ENCODE peak calls at places on chromosomes 7 and 10, in five cellular contexts. One of them, this sample, is unnamed.

GRCh38 chr7:84738583-84739150 is 448.2 kb downstream of the SEMA3D start:
- DNase-seq in IMR-90: no peak
- DNase-seq in neuronal stem cell: no peak
- DNase-seq in H1: no peak
- DNase-seq in mesenchymal stem cell: no peak
- DNase-seq in this sample: no peak

GRCh38 chr10:107809889-107810288 is 645.4 kb upstream of the SORCS1 start:
- DNase-seq in IMR-90: no peak
- DNase-seq in neuronal stem cell: no peak
- DNase-seq in H1: no peak
- DNase-seq in mesenchymal stem cell: no peak
- DNase-seq in this sample: no peak

GRCh38 chr7:43112088-43112940 is at the start of gene HECW1:
- DNase-seq in IMR-90: no peak
- DNase-seq in neuronal stem cell: no peak
- DNase-seq in H1: peak
- DNase-seq in mesenchymal stem cell: no peak
- DNase-seq in this sample: peak

GRCh38 chr10:30002438-30003266 is 56.7 kb downstream of the JCAD start:
- DNase-seq in IMR-90: peak
- DNase-seq in neuronal stem cell: peak
- DNase-seq in H1: peak
- DNase-seq in mesenchymal stem cell: peak
- DNase-seq in this sample: peak

GRCh38 chr10:60006046-60006445 is 99.7 kb upstream of the CCDC6 start:
- DNase-seq in IMR-90: no peak
- DNase-seq in neuronal stem cell: no peak
- DNase-seq in H1: no peak
- DNase-seq in mesenchymal stem cell: no peak
- DNase-seq in this sample: no peak

GRCh38 chr7:82559203-82559805 is 115.7 kb upstream of the CACNA2D1 start:
- DNase-seq in IMR-90: no peak
- DNase-seq in neuronal stem cell: peak
- DNase-seq in H1: no peak
- DNase-seq in mesenchymal stem cell: no peak
- DNase-seq in this sample: peak

GRCh38 chr7:36796850-36797618 is 72.7 kb upstream of the AOAH start:
- DNase-seq in IMR-90: no peak
- DNase-seq in neuronal stem cell: no peak
- DNase-seq in H1: no peak
- DNase-seq in mesenchymal stem cell: no peak
- DNase-seq in this sample: no peak

GRCh38 chr10:102815790-102816549 is 21.2 kb downstream of the CYP17A1 start:
- DNase-seq in IMR-90: peak
- DNase-seq in neuronal stem cell: no peak
- DNase-seq in H1: no peak
- DNase-seq in mesenchymal stem cell: peak
- DNase-seq in this sample: no peak

GRCh38 chr10:2244476-2244875 is 507.2 kb upstream of the ADARB2 start:
- DNase-seq in IMR-90: no peak
- DNase-seq in neuronal stem cell: no peak
- DNase-seq in H1: no peak
- DNase-seq in mesenchymal stem cell: no peak
- DNase-seq in this sample: no peak

GRCh38 chr7:78473011-78473410 is 674.4 kb downstream of the PHTF2 start:
- DNase-seq in IMR-90: peak
- DNase-seq in neuronal stem cell: no peak
- DNase-seq in H1: no peak
- DNase-seq in mesenchymal stem cell: peak
- DNase-seq in this sample: no peak

GRCh38 chr10:77614778-77615625 is 22.6 kb downstream of the KCNMA1 start:
- DNase-seq in IMR-90: no peak
- DNase-seq in neuronal stem cell: no peak
- DNase-seq in H1: no peak
- DNase-seq in mesenchymal stem cell: no peak
- DNase-seq in this sample: no peak

GRCh38 chr7:109206196-109206595 is 636.5 kb downstream of the DNAJB9 start:
- DNase-seq in IMR-90: no peak
- DNase-seq in neuronal stem cell: no peak
- DNase-seq in H1: no peak
- DNase-seq in mesenchymal stem cell: no peak
- DNase-seq in this sample: no peak

GRCh38 chr7:28999839-29000238 is 41.7 kb upstream of the TRIL start:
- DNase-seq in IMR-90: no peak
- DNase-seq in neuronal stem cell: no peak
- DNase-seq in H1: no peak
- DNase-seq in mesenchymal stem cell: no peak
- DNase-seq in this sample: no peak

GRCh38 chr7:134101716-134102115 is 25.4 kb upstream of the LRGUK start:
- DNase-seq in IMR-90: no peak
- DNase-seq in neuronal stem cell: no peak
- DNase-seq in H1: no peak
- DNase-seq in mesenchymal stem cell: no peak
- DNase-seq in this sample: no peak

GRCh38 chr10:124737221-124737620 is 7.0 kb downstream of the FAM53B start:
- DNase-seq in IMR-90: no peak
- DNase-seq in neuronal stem cell: no peak
- DNase-seq in H1: peak
- DNase-seq in mesenchymal stem cell: no peak
- DNase-seq in this sample: peak

GRCh38 chr10:10930979-10931743 is 86.5 kb upstream of the CELF2 start:
- DNase-seq in IMR-90: no peak
- DNase-seq in neuronal stem cell: no peak
- DNase-seq in H1: no peak
- DNase-seq in mesenchymal stem cell: no peak
- DNase-seq in this sample: no peak

GRCh38 chr10:86967481-86967941 is 771 bp upstream of the ADIRF start:
- DNase-seq in IMR-90: no peak
- DNase-seq in neuronal stem cell: no peak
- DNase-seq in H1: no peak
- DNase-seq in mesenchymal stem cell: no peak
- DNase-seq in this sample: no peak

GRCh38 chr7:50304158-50304910 is at the start of gene IKZF1:
- DNase-seq in IMR-90: no peak
- DNase-seq in neuronal stem cell: no peak
- DNase-seq in H1: peak
- DNase-seq in mesenchymal stem cell: peak
- DNase-seq in this sample: peak

GRCh38 chr7:101555921-101556275 is 73.2 kb downstream of the MYL10 start:
- DNase-seq in IMR-90: no peak
- DNase-seq in neuronal stem cell: no peak
- DNase-seq in H1: no peak
- DNase-seq in mesenchymal stem cell: no peak
- DNase-seq in this sample: peak

GRCh38 chr7:151743481-151743983 is 133.4 kb downstream of the PRKAG2 start:
- DNase-seq in IMR-90: no peak
- DNase-seq in neuronal stem cell: no peak
- DNase-seq in H1: no peak
- DNase-seq in mesenchymal stem cell: no peak
- DNase-seq in this sample: no peak

GRCh38 chr10:104339469-104340098 is 1.3 kb upstream of the ITPRIP start:
- DNase-seq in IMR-90: peak
- DNase-seq in neuronal stem cell: no peak
- DNase-seq in H1: peak
- DNase-seq in mesenchymal stem cell: peak
- DNase-seq in this sample: peak

GRCh38 chr10:16756561-16757221 is 60.5 kb downstream of the RSU1 start:
- DNase-seq in IMR-90: peak
- DNase-seq in neuronal stem cell: no peak
- DNase-seq in H1: no peak
- DNase-seq in mesenchymal stem cell: peak
- DNase-seq in this sample: no peak

GRCh38 chr7:103632972-103633371 is 187.0 kb upstream of the SLC26A5 start:
- DNase-seq in IMR-90: peak
- DNase-seq in neuronal stem cell: no peak
- DNase-seq in H1: no peak
- DNase-seq in mesenchymal stem cell: no peak
- DNase-seq in this sample: no peak

GRCh38 chr7:66399566-66399965 is 194.4 kb downstream of the TPST1 start:
- DNase-seq in IMR-90: no peak
- DNase-seq in neuronal stem cell: no peak
- DNase-seq in H1: no peak
- DNase-seq in mesenchymal stem cell: no peak
- DNase-seq in this sample: no peak

GRCh38 chr7:110281362-110281761 is 809.6 kb upstream of the LRRN3 start:
- DNase-seq in IMR-90: no peak
- DNase-seq in neuronal stem cell: no peak
- DNase-seq in H1: no peak
- DNase-seq in mesenchymal stem cell: no peak
- DNase-seq in this sample: no peak

GRCh38 chr7:95690367-95690947 is 81.9 kb upstream of the DYNC1I1 start:
- DNase-seq in IMR-90: peak
- DNase-seq in neuronal stem cell: peak
- DNase-seq in H1: no peak
- DNase-seq in mesenchymal stem cell: peak
- DNase-seq in this sample: no peak

GRCh38 chr10:70956029-70956759 is 67.8 kb upstream of the PCBD1 start:
- DNase-seq in IMR-90: no peak
- DNase-seq in neuronal stem cell: no peak
- DNase-seq in H1: no peak
- DNase-seq in mesenchymal stem cell: no peak
- DNase-seq in this sample: peak

GRCh38 chr10:45461034-45461433 is 87.0 kb downstream of the ALOX5 start:
- DNase-seq in IMR-90: peak
- DNase-seq in neuronal stem cell: no peak
- DNase-seq in H1: no peak
- DNase-seq in mesenchymal stem cell: no peak
- DNase-seq in this sample: no peak

GRCh38 chr7:90988523-90988922 is 275.7 kb upstream of the FZD1 start:
- DNase-seq in IMR-90: no peak
- DNase-seq in neuronal stem cell: no peak
- DNase-seq in H1: no peak
- DNase-seq in mesenchymal stem cell: no peak
- DNase-seq in this sample: no peak

GRCh38 chr7:128446306-128446705 is 9.4 kb upstream of the HILPDA start:
- DNase-seq in IMR-90: no peak
- DNase-seq in neuronal stem cell: no peak
- DNase-seq in H1: no peak
- DNase-seq in mesenchymal stem cell: no peak
- DNase-seq in this sample: no peak

GRCh38 chr10:93821051-93821772 is 63.5 kb downstream of the LGI1 start:
- DNase-seq in IMR-90: peak
- DNase-seq in neuronal stem cell: peak
- DNase-seq in H1: no peak
- DNase-seq in mesenchymal stem cell: peak
- DNase-seq in this sample: no peak

DNA sequence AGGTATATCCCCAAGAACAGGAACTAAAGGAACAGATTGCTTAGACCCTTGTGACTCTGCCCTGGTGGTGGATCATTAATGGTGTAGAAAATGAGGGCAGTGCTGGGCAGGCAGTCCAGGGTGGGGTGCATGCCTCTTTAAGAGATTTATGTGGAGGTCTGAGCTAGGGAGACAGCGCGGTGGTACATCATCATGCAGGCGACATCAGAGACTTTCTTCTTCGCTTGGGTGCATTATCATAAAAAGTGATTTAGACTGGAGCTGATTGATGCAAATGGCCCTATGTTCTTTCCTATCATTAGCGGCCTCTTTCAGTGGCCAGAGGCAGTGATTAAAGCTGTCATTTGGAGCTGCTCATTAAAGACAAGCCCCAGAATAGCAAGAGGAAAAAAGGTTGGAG is 519.1 kb upstream of the GALNT17 start:
- DNase-seq in IMR-90: no peak
- DNase-seq in neuronal stem cell: no peak
- DNase-seq in H1: no peak
- DNase-seq in mesenchymal stem cell: no peak
- DNase-seq in this sample: no peak
- H2AFZ ChIP-seq in IMR-90: no peak
- H2AFZ ChIP-seq in neuronal stem cell: no peak
- H2AFZ ChIP-seq in H1: no peak
- H2AFZ ChIP-seq in mesenchymal stem cell: no peak
- H2AFZ ChIP-seq in this sample: no peak

GRCh38 chr7:121006731-121007315 is 18.3 kb downstream of the CPED1 start:
- DNase-seq in IMR-90: no peak
- DNase-seq in neuronal stem cell: no peak
- DNase-seq in H1: no peak
- DNase-seq in mesenchymal stem cell: peak
- DNase-seq in this sample: no peak

GRCh38 chr7:121002755-121003114 is 14.2 kb downstream of the CPED1 start:
- DNase-seq in IMR-90: peak
- DNase-seq in neuronal stem cell: no peak
- DNase-seq in H1: no peak
- DNase-seq in mesenchymal stem cell: peak
- DNase-seq in this sample: no peak

GRCh38 chr7:121005996-121006565 is 17.6 kb downstream of the CPED1 start:
- DNase-seq in IMR-90: no peak
- DNase-seq in neuronal stem cell: no peak
- DNase-seq in H1: no peak
- DNase-seq in mesenchymal stem cell: peak
- DNase-seq in this sample: no peak

GRCh38 chr7:121001932-121002754 is 13.6 kb downstream of the CPED1 start:
- DNase-seq in IMR-90: no peak
- DNase-seq in neuronal stem cell: no peak
- DNase-seq in H1: no peak
- DNase-seq in mesenchymal stem cell: no peak
- DNase-seq in this sample: no peak

GRCh38 chr7:121003986-121004685 is 15.6 kb downstream of the CPED1 start:
- DNase-seq in IMR-90: no peak
- DNase-seq in neuronal stem cell: no peak
- DNase-seq in H1: no peak
- DNase-seq in mesenchymal stem cell: no peak
- DNase-seq in this sample: no peak
- H2BK15ac ChIP-seq in IMR-90: peak
- H2BK15ac ChIP-seq in neuronal stem cell: no peak
- H2BK15ac ChIP-seq in H1: no peak
- H2BK15ac ChIP-seq in mesenchymal stem cell: no peak
- H2BK15ac ChIP-seq in this sample: no peak

GRCh38 chr7:139817249-139817648 is 11.8 kb upstream of the TBXAS1 start:
- DNase-seq in IMR-90: no peak
- DNase-seq in neuronal stem cell: no peak
- DNase-seq in H1: no peak
- DNase-seq in mesenchymal stem cell: no peak
- DNase-seq in this sample: no peak
- H4K91ac ChIP-seq in IMR-90: no peak
- H4K91ac ChIP-seq in neuronal stem cell: no peak
- H4K91ac ChIP-seq in H1: no peak
- H4K91ac ChIP-seq in mesenchymal stem cell: no peak
- H4K91ac ChIP-seq in this sample: no peak

GRCh38 chr10:6012506-6012905 is 35.2 kb upstream of the IL15RA start:
- DNase-seq in IMR-90: no peak
- DNase-seq in neuronal stem cell: no peak
- DNase-seq in H1: no peak
- DNase-seq in mesenchymal stem cell: no peak
- DNase-seq in this sample: no peak

GRCh38 chr10:6011558-6011957 is 34.2 kb upstream of the IL15RA start:
- DNase-seq in IMR-90: no peak
- DNase-seq in neuronal stem cell: no peak
- DNase-seq in H1: no peak
- DNase-seq in mesenchymal stem cell: no peak
- DNase-seq in this sample: no peak

GRCh38 chr10:6013413-6014192 is 36.3 kb upstream of the IL15RA start:
- DNase-seq in IMR-90: no peak
- DNase-seq in neuronal stem cell: no peak
- DNase-seq in H1: no peak
- DNase-seq in mesenchymal stem cell: no peak
- DNase-seq in this sample: no peak

GRCh38 chr10:6017781-6018354 is 40.5 kb upstream of the IL15RA start:
- DNase-seq in IMR-90: no peak
- DNase-seq in neuronal stem cell: no peak
- DNase-seq in H1: no peak
- DNase-seq in mesenchymal stem cell: no peak
- DNase-seq in this sample: no peak

GRCh38 chr10:6014241-6014761 is 37.0 kb upstream of the IL15RA start:
- DNase-seq in IMR-90: peak
- DNase-seq in neuronal stem cell: no peak
- DNase-seq in H1: peak
- DNase-seq in mesenchymal stem cell: peak
- DNase-seq in this sample: peak
- H2AFZ ChIP-seq in IMR-90: no peak
- H2AFZ ChIP-seq in neuronal stem cell: no peak
- H2AFZ ChIP-seq in H1: no peak
- H2AFZ ChIP-seq in mesenchymal stem cell: no peak
- H2AFZ ChIP-seq in this sample: no peak

This sample was measured in H9.